ENCODE peak calls at places on chromosome 16, in four cellular contexts. One of them, this sample, is unnamed.

GRCh38 chr16:86914850-86915717 is 336.7 kb downstream of the FOXL1 start:
- ATAC-seq in CD4-positive, alpha-beta T cell: no peak
- ATAC-seq in psoas muscle: no peak
- ATAC-seq in A549: no peak
- ATAC-seq in this sample: no peak

GRCh38 chr16:89581861-89582563 is 6.5 kb downstream of the CPNE7 start:
- ATAC-seq in CD4-positive, alpha-beta T cell: no peak
- ATAC-seq in A549: peak
- ATAC-seq in psoas muscle: no peak
- ATAC-seq in this sample: peak

GRCh38 chr16:35792516-35793285 is 2333.3 kb downstream of the TP53TG3F start:
- ATAC-seq in A549: no peak
- ATAC-seq in psoas muscle: no peak
- ATAC-seq in CD4-positive, alpha-beta T cell: no peak
- ATAC-seq in this sample: no peak

GRCh38 chr16:31064882-31065461 is 9.1 kb downstream of the ZNF668 start:
- ATAC-seq in CD4-positive, alpha-beta T cell: no peak
- ATAC-seq in A549: peak
- ATAC-seq in psoas muscle: peak
- ATAC-seq in this sample: peak

GRCh38 chr16:4313563-4314531 is 2.0 kb upstream of the GLIS2 start:
- ATAC-seq in CD4-positive, alpha-beta T cell: no peak
- ATAC-seq in A549: peak
- ATAC-seq in psoas muscle: peak
- ATAC-seq in this sample: peak

GRCh38 chr16:12874135-12874534 is 27.3 kb upstream of the SHISA9 start:
- ATAC-seq in psoas muscle: no peak
- ATAC-seq in A549: peak
- ATAC-seq in CD4-positive, alpha-beta T cell: no peak
- ATAC-seq in this sample: no peak

GRCh38 chr16:89383095-89384003 is 107.0 kb downstream of the ANKRD11 start:
- ATAC-seq in psoas muscle: peak
- ATAC-seq in A549: peak
- ATAC-seq in CD4-positive, alpha-beta T cell: peak
- ATAC-seq in this sample: peak

GRCh38 chr16:19184823-19185509 is 16.9 kb downstream of the SYT17 start:
- ATAC-seq in A549: no peak
- ATAC-seq in CD4-positive, alpha-beta T cell: no peak
- ATAC-seq in psoas muscle: no peak
- ATAC-seq in this sample: no peak

GRCh38 chr16:76942089-76942488 is 248.9 kb upstream of the MON1B start:
- ATAC-seq in A549: no peak
- ATAC-seq in CD4-positive, alpha-beta T cell: no peak
- ATAC-seq in psoas muscle: no peak
- ATAC-seq in this sample: no peak

GRCh38 chr16:648071-648785 is 937 bp upstream of the WDR90 start:
- ATAC-seq in psoas muscle: peak
- ATAC-seq in CD4-positive, alpha-beta T cell: no peak
- ATAC-seq in A549: peak
- ATAC-seq in this sample: peak

GRCh38 chr16:53053967-53054669 is 673 bp upstream of the CHD9 start:
- ATAC-seq in psoas muscle: peak
- ATAC-seq in CD4-positive, alpha-beta T cell: peak
- ATAC-seq in A549: peak
- ATAC-seq in this sample: peak

GRCh38 chr16:75555213-75555706 is 792 bp downstream of the TMEM231 start:
- ATAC-seq in CD4-positive, alpha-beta T cell: no peak
- ATAC-seq in A549: peak
- ATAC-seq in psoas muscle: peak
- ATAC-seq in this sample: peak

GRCh38 chr16:46687486-46687885 is 1.5 kb downstream of the VPS35 start:
- ATAC-seq in psoas muscle: no peak
- ATAC-seq in A549: no peak
- ATAC-seq in CD4-positive, alpha-beta T cell: no peak
- ATAC-seq in this sample: no peak

GRCh38 chr16:74320707-74321106 is 24.1 kb downstream of the PSMD7 start:
- ATAC-seq in A549: no peak
- ATAC-seq in psoas muscle: no peak
- ATAC-seq in CD4-positive, alpha-beta T cell: no peak
- ATAC-seq in this sample: no peak

GRCh38 chr16:56990407-56991286 is 1.3 kb downstream of the NLRC5 start:
- ATAC-seq in A549: no peak
- ATAC-seq in CD4-positive, alpha-beta T cell: no peak
- ATAC-seq in psoas muscle: no peak
- ATAC-seq in this sample: no peak

GRCh38 chr16:26816266-26816665 is 250.5 kb upstream of the C16orf82 start:
- ATAC-seq in CD4-positive, alpha-beta T cell: no peak
- ATAC-seq in A549: no peak
- ATAC-seq in psoas muscle: no peak
- ATAC-seq in this sample: no peak

GRCh38 chr16:11668590-11669379 is 530 bp downstream of the SNN start:
- ATAC-seq in CD4-positive, alpha-beta T cell: peak
- ATAC-seq in psoas muscle: peak
- ATAC-seq in A549: no peak
- ATAC-seq in this sample: no peak

This sample was measured in SK-N-SH treated with all-trans-retinoic acid at 6 μM for 48 hours.